ENCODE peak calls at places on chromosome 7, in eight cellular contexts. One of them, this sample, is unnamed.

GRCh38 chr7:19117081-19117869 is at the start of gene TWIST1:
- DNase-seq in GM12865: no peak
- DNase-seq in tibial nerve: peak
- DNase-seq in body of pancreas: peak
- DNase-seq in HFFc6: peak
- DNase-seq in PC-9: peak
- DNase-seq in GM13976: peak
- DNase-seq in psoas muscle: peak
- DNase-seq in this sample: peak

GRCh38 chr7:132004528-132004927 is 448.1 kb upstream of the PODXL start:
- DNase-seq in HFFc6: peak
- DNase-seq in body of pancreas: no peak
- DNase-seq in tibial nerve: no peak
- DNase-seq in psoas muscle: peak
- DNase-seq in GM12865: no peak
- DNase-seq in PC-9: peak
- DNase-seq in GM13976: no peak
- DNase-seq in this sample: no peak

GRCh38 chr7:150994838-150995510 is 4.2 kb downstream of the NOS3 start:
- DNase-seq in GM13976: no peak
- DNase-seq in GM12865: no peak
- DNase-seq in tibial nerve: no peak
- DNase-seq in psoas muscle: no peak
- DNase-seq in HFFc6: no peak
- DNase-seq in PC-9: no peak
- DNase-seq in body of pancreas: no peak
- DNase-seq in this sample: no peak

GRCh38 chr7:34842782-34843181 is 184.8 kb downstream of the NPSR1 start:
- DNase-seq in GM13976: no peak
- DNase-seq in body of pancreas: no peak
- DNase-seq in PC-9: no peak
- DNase-seq in GM12865: no peak
- DNase-seq in psoas muscle: no peak
- DNase-seq in tibial nerve: no peak
- DNase-seq in HFFc6: no peak
- DNase-seq in this sample: no peak

GRCh38 chr7:129066290-129067131 is 11.6 kb upstream of the TNPO3 start:
- DNase-seq in tibial nerve: no peak
- DNase-seq in GM13976: no peak
- DNase-seq in GM12865: no peak
- DNase-seq in body of pancreas: no peak
- DNase-seq in HFFc6: peak
- DNase-seq in PC-9: peak
- DNase-seq in psoas muscle: no peak
- DNase-seq in this sample: peak

GRCh38 chr7:17405786-17406185 is 107.3 kb downstream of the AHR start:
- DNase-seq in HFFc6: peak
- DNase-seq in psoas muscle: no peak
- DNase-seq in tibial nerve: no peak
- DNase-seq in GM13976: no peak
- DNase-seq in body of pancreas: no peak
- DNase-seq in PC-9: peak
- DNase-seq in GM12865: no peak
- DNase-seq in this sample: peak

GRCh38 chr7:1461640-1462375 is 2.5 kb upstream of the MICALL2 start:
- DNase-seq in PC-9: no peak
- DNase-seq in GM12865: no peak
- DNase-seq in HFFc6: no peak
- DNase-seq in GM13976: no peak
- DNase-seq in tibial nerve: no peak
- DNase-seq in psoas muscle: no peak
- DNase-seq in body of pancreas: no peak
- DNase-seq in this sample: no peak

GRCh38 chr7:157926107-157926506 is 589.3 kb downstream of the DNAJB6 start:
- DNase-seq in PC-9: no peak
- DNase-seq in tibial nerve: no peak
- DNase-seq in psoas muscle: no peak
- DNase-seq in body of pancreas: no peak
- DNase-seq in HFFc6: no peak
- DNase-seq in GM12865: no peak
- DNase-seq in GM13976: no peak
- DNase-seq in this sample: no peak

GRCh38 chr7:150923191-150923590 is 54.9 kb downstream of the KCNH2 start:
- DNase-seq in GM13976: no peak
- DNase-seq in PC-9: no peak
- DNase-seq in tibial nerve: no peak
- DNase-seq in psoas muscle: no peak
- DNase-seq in body of pancreas: no peak
- DNase-seq in GM12865: no peak
- DNase-seq in HFFc6: no peak
- DNase-seq in this sample: no peak

GRCh38 chr7:143318661-143319060 is 2.8 kb downstream of the CLCN1 start:
- DNase-seq in PC-9: no peak
- DNase-seq in HFFc6: no peak
- DNase-seq in body of pancreas: no peak
- DNase-seq in psoas muscle: peak
- DNase-seq in GM12865: no peak
- DNase-seq in tibial nerve: peak
- DNase-seq in GM13976: no peak
- DNase-seq in this sample: peak

GRCh38 chr7:128417071-128417470 is 7.3 kb upstream of the IMPDH1 start:
- DNase-seq in PC-9: no peak
- DNase-seq in GM13976: no peak
- DNase-seq in tibial nerve: no peak
- DNase-seq in GM12865: no peak
- DNase-seq in psoas muscle: no peak
- DNase-seq in body of pancreas: no peak
- DNase-seq in HFFc6: no peak
- DNase-seq in this sample: no peak

GRCh38 chr7:66114743-66115727 is at the start of gene CRCP:
- DNase-seq in HFFc6: peak
- DNase-seq in tibial nerve: peak
- DNase-seq in body of pancreas: peak
- DNase-seq in GM12865: peak
- DNase-seq in PC-9: peak
- DNase-seq in GM13976: peak
- DNase-seq in psoas muscle: peak
- DNase-seq in this sample: no peak

GRCh38 chr7:120735791-120736190 is 122.2 kb downstream of the TSPAN12 start:
- DNase-seq in PC-9: no peak
- DNase-seq in psoas muscle: no peak
- DNase-seq in body of pancreas: no peak
- DNase-seq in GM13976: no peak
- DNase-seq in GM12865: no peak
- DNase-seq in HFFc6: no peak
- DNase-seq in tibial nerve: no peak
- DNase-seq in this sample: no peak

GRCh38 chr7:68729361-68729760 is 868.9 kb upstream of the AUTS2 start:
- DNase-seq in GM12865: no peak
- DNase-seq in psoas muscle: no peak
- DNase-seq in tibial nerve: no peak
- DNase-seq in body of pancreas: no peak
- DNase-seq in PC-9: no peak
- DNase-seq in GM13976: no peak
- DNase-seq in HFFc6: no peak
- DNase-seq in this sample: no peak

GRCh38 chr7:156820445-156821063 is 72.4 kb downstream of the LMBR1 start:
- DNase-seq in PC-9: no peak
- DNase-seq in GM13976: no peak
- DNase-seq in body of pancreas: no peak
- DNase-seq in psoas muscle: no peak
- DNase-seq in HFFc6: no peak
- DNase-seq in tibial nerve: no peak
- DNase-seq in GM12865: peak
- DNase-seq in this sample: no peak

GRCh38 chr7:136953386-136953785 is 84.9 kb downstream of the CHRM2 start:
- DNase-seq in HFFc6: peak
- DNase-seq in psoas muscle: no peak
- DNase-seq in GM12865: no peak
- DNase-seq in body of pancreas: no peak
- DNase-seq in PC-9: no peak
- DNase-seq in GM13976: no peak
- DNase-seq in tibial nerve: no peak
- DNase-seq in this sample: no peak

GRCh38 chr7:130901209-130901783 is 167.3 kb upstream of the KLF14 start:
- DNase-seq in GM13976: no peak
- DNase-seq in body of pancreas: peak
- DNase-seq in PC-9: no peak
- DNase-seq in tibial nerve: peak
- DNase-seq in psoas muscle: peak
- DNase-seq in GM12865: no peak
- DNase-seq in HFFc6: peak
- DNase-seq in this sample: peak

GRCh38 chr7:82450759-82451158 is 7.2 kb upstream of the CACNA2D1 start:
- DNase-seq in tibial nerve: no peak
- DNase-seq in psoas muscle: no peak
- DNase-seq in PC-9: no peak
- DNase-seq in GM13976: no peak
- DNase-seq in body of pancreas: no peak
- DNase-seq in HFFc6: no peak
- DNase-seq in GM12865: no peak
- DNase-seq in this sample: no peak

GRCh38 chr7:94087664-94088352 is 83.7 kb upstream of the BET1 start:
- DNase-seq in GM13976: peak
- DNase-seq in HFFc6: peak
- DNase-seq in GM12865: peak
- DNase-seq in psoas muscle: no peak
- DNase-seq in tibial nerve: peak
- DNase-seq in PC-9: peak
- DNase-seq in body of pancreas: peak
- DNase-seq in this sample: peak

GRCh38 chr7:95636140-95636539 is 39.8 kb upstream of the PDK4 start:
- DNase-seq in GM13976: no peak
- DNase-seq in psoas muscle: no peak
- DNase-seq in GM12865: no peak
- DNase-seq in tibial nerve: no peak
- DNase-seq in PC-9: no peak
- DNase-seq in HFFc6: no peak
- DNase-seq in body of pancreas: no peak
- DNase-seq in this sample: no peak

GRCh38 chr7:69817096-69817495 is 218.8 kb downstream of the AUTS2 start:
- DNase-seq in GM13976: no peak
- DNase-seq in psoas muscle: no peak
- DNase-seq in HFFc6: no peak
- DNase-seq in tibial nerve: no peak
- DNase-seq in GM12865: no peak
- DNase-seq in PC-9: no peak
- DNase-seq in body of pancreas: no peak
- DNase-seq in this sample: no peak

DNA sequence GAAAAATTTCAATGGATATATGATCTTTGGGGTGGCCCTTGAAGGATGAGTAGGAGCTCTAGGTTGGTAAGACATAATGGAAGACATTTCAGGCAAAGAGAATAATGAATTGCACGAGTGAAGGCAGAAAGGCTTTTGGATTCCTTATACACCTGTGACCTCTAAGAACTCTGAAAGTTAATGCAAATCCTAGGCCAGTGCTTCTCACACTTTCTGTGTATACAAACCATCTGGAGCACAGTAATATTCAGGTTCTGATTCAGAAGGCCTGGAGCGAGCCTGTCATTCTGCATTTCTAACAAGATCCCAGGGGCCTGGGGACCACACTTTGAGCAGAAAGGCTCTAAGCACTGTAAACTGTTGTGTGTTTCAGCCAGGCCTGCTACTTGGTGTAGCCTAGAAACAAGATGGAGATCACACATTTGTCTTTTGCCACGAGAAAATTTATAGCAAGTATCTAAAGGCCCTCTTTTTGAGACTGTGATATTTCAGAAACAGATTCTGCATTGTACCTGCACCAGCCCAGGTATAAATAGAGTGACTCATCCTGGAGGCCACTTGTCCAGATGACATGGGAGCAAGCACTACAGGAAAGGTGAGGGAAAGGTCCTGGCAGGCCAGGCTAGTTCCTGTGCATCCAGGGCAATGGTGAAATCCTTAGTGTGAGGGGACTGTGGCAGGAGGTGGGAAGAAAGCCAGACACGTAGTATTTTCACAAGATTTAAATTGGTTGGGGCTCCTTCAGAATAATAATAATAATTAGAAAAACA is 24.4 kb downstream of the MRPS33 start:
- DNase-seq in PC-9: peak
- DNase-seq in GM13976: no peak
- DNase-seq in HFFc6: no peak
- DNase-seq in body of pancreas: no peak
- DNase-seq in psoas muscle: no peak
- DNase-seq in tibial nerve: no peak
- DNase-seq in GM12865: no peak
- DNase-seq in this sample: no peak
- TF ChIP-seq CTCF in PC-9: no peak
- TF ChIP-seq CTCF in GM13976: no peak
- TF ChIP-seq CTCF in HFFc6: no peak
- TF ChIP-seq CTCF in body of pancreas: no peak
- TF ChIP-seq CTCF in psoas muscle: no peak
- TF ChIP-seq CTCF in tibial nerve: no peak
- TF ChIP-seq CTCF in GM12865: no peak
- TF ChIP-seq CTCF in this sample: no peak

GRCh38 chr7:100049441-100050291 is at the start of gene ZSCAN21:
- DNase-seq in GM13976: peak
- DNase-seq in body of pancreas: peak
- DNase-seq in HFFc6: peak
- DNase-seq in psoas muscle: peak
- DNase-seq in GM12865: peak
- DNase-seq in tibial nerve: peak
- DNase-seq in PC-9: peak
- DNase-seq in this sample: peak
- TF ChIP-seq CTCF in GM13976: peak
- TF ChIP-seq CTCF in body of pancreas: no peak
- TF ChIP-seq CTCF in HFFc6: peak
- TF ChIP-seq CTCF in psoas muscle: no peak
- TF ChIP-seq CTCF in GM12865: peak
- TF ChIP-seq CTCF in tibial nerve: peak
- TF ChIP-seq CTCF in PC-9: no peak
- TF ChIP-seq CTCF in this sample: no peak

DNA sequence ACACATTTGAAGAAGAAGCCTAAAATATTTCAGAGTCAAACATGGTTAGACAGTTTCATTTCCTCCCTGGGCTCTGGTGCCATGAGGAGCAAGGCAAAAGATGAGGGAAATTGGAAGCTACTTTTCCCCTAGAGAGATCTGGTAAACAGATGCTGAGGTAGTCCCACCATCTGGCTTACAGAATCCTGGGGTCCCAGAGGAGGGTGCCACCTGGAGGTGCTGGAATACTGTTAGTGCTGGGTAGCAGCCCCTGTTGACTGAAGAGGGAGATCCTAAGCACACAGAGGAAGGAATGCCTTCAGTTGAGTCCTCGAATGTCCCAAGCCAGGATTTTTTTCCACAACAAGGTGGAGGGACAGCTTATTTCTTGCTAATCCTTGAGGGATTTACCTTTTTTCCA is 160.1 kb downstream of the FZD1 start:
- DNase-seq in GM12865: no peak
- DNase-seq in psoas muscle: no peak
- DNase-seq in body of pancreas: no peak
- DNase-seq in tibial nerve: no peak
- DNase-seq in GM13976: no peak
- DNase-seq in PC-9: no peak
- DNase-seq in HFFc6: no peak
- DNase-seq in this sample: no peak
- TF ChIP-seq CTCF in GM12865: no peak
- TF ChIP-seq CTCF in psoas muscle: no peak
- TF ChIP-seq CTCF in body of pancreas: no peak
- TF ChIP-seq CTCF in tibial nerve: no peak
- TF ChIP-seq CTCF in GM13976: no peak
- TF ChIP-seq CTCF in PC-9: no peak
- TF ChIP-seq CTCF in HFFc6: no peak
- TF ChIP-seq CTCF in this sample: no peak

GRCh38 chr7:56063882-56064625 is at the start of gene SUMF2:
- DNase-seq in GM13976: peak
- DNase-seq in GM12865: peak
- DNase-seq in body of pancreas: peak
- DNase-seq in HFFc6: peak
- DNase-seq in psoas muscle: peak
- DNase-seq in tibial nerve: peak
- DNase-seq in PC-9: peak
- DNase-seq in this sample: peak
- TF ChIP-seq CTCF in GM13976: peak
- TF ChIP-seq CTCF in GM12865: peak
- TF ChIP-seq CTCF in body of pancreas: no peak
- TF ChIP-seq CTCF in HFFc6: peak
- TF ChIP-seq CTCF in psoas muscle: no peak
- TF ChIP-seq CTCF in tibial nerve: peak
- TF ChIP-seq CTCF in PC-9: peak
- TF ChIP-seq CTCF in this sample: peak

This sample was measured in AG09319.